ENCODE peak calls at places on chromosomes 13 and 19, in eight cellular contexts. One of them, this sample, is unnamed.

GRCh38 chr19:49749055-49749716 is 13.9 kb downstream of the TSKS start:
- DNase-seq in activated CD4-positive, alpha-beta T cell treated with anti-CD3 and anti-CD28 coated beads, Interleukin-2, amount 50 U/mL, for 4 hours: no peak
- DNase-seq in activated T-cell treated with anti-CD3 and anti-CD28 coated beads, Interleukin-2, amount 50 U/mL, for 48 hours: no peak
- DNase-seq in fibroblast of pulmonary artery: peak
- DNase-seq in T-helper 17 cell: no peak
- DNase-seq in NCI-H82: peak
- DNase-seq in activated CD4-positive, CD25-positive, alpha-beta regulatory T cell: no peak
- DNase-seq in germinal center: no peak
- DNase-seq in this sample: no peak

GRCh38 chr19:51002101-51002532 is 713 bp upstream of the KLK8 start:
- DNase-seq in NCI-H82: no peak
- DNase-seq in activated CD4-positive, CD25-positive, alpha-beta regulatory T cell: no peak
- DNase-seq in activated CD4-positive, alpha-beta T cell treated with anti-CD3 and anti-CD28 coated beads, Interleukin-2, amount 50 U/mL, for 4 hours: no peak
- DNase-seq in germinal center: no peak
- DNase-seq in activated T-cell treated with anti-CD3 and anti-CD28 coated beads, Interleukin-2, amount 50 U/mL, for 48 hours: no peak
- DNase-seq in T-helper 17 cell: no peak
- DNase-seq in fibroblast of pulmonary artery: no peak
- DNase-seq in this sample: no peak

GRCh38 chr19:50649433-50650391 is at the start of gene C19orf81:
- DNase-seq in activated T-cell treated with anti-CD3 and anti-CD28 coated beads, Interleukin-2, amount 50 U/mL, for 48 hours: no peak
- DNase-seq in activated CD4-positive, alpha-beta T cell treated with anti-CD3 and anti-CD28 coated beads, Interleukin-2, amount 50 U/mL, for 4 hours: no peak
- DNase-seq in fibroblast of pulmonary artery: peak
- DNase-seq in T-helper 17 cell: no peak
- DNase-seq in NCI-H82: peak
- DNase-seq in activated CD4-positive, CD25-positive, alpha-beta regulatory T cell: no peak
- DNase-seq in germinal center: no peak
- DNase-seq in this sample: no peak

GRCh38 chr19:15293751-15294505 is 38.4 kb downstream of the BRD4 start:
- DNase-seq in NCI-H82: no peak
- DNase-seq in T-helper 17 cell: no peak
- DNase-seq in activated CD4-positive, CD25-positive, alpha-beta regulatory T cell: no peak
- DNase-seq in germinal center: no peak
- DNase-seq in activated T-cell treated with anti-CD3 and anti-CD28 coated beads, Interleukin-2, amount 50 U/mL, for 48 hours: no peak
- DNase-seq in fibroblast of pulmonary artery: peak
- DNase-seq in activated CD4-positive, alpha-beta T cell treated with anti-CD3 and anti-CD28 coated beads, Interleukin-2, amount 50 U/mL, for 4 hours: no peak
- DNase-seq in this sample: peak

GRCh38 chr19:4916292-4917082 is 7.2 kb downstream of the UHRF1 start:
- DNase-seq in activated T-cell treated with anti-CD3 and anti-CD28 coated beads, Interleukin-2, amount 50 U/mL, for 48 hours: peak
- DNase-seq in activated CD4-positive, CD25-positive, alpha-beta regulatory T cell: no peak
- DNase-seq in activated CD4-positive, alpha-beta T cell treated with anti-CD3 and anti-CD28 coated beads, Interleukin-2, amount 50 U/mL, for 4 hours: peak
- DNase-seq in germinal center: peak
- DNase-seq in fibroblast of pulmonary artery: no peak
- DNase-seq in NCI-H82: no peak
- DNase-seq in T-helper 17 cell: no peak
- DNase-seq in this sample: no peak

GRCh38 chr13:112102243-112102642 is 35.3 kb downstream of the SOX1 start:
- DNase-seq in activated CD4-positive, CD25-positive, alpha-beta regulatory T cell: no peak
- DNase-seq in activated CD4-positive, alpha-beta T cell treated with anti-CD3 and anti-CD28 coated beads, Interleukin-2, amount 50 U/mL, for 4 hours: no peak
- DNase-seq in NCI-H82: no peak
- DNase-seq in T-helper 17 cell: no peak
- DNase-seq in activated T-cell treated with anti-CD3 and anti-CD28 coated beads, Interleukin-2, amount 50 U/mL, for 48 hours: no peak
- DNase-seq in fibroblast of pulmonary artery: no peak
- DNase-seq in germinal center: no peak
- DNase-seq in this sample: no peak

GRCh38 chr13:41179593-41180250 is 14.6 kb downstream of the KBTBD7 start:
- DNase-seq in germinal center: no peak
- DNase-seq in activated T-cell treated with anti-CD3 and anti-CD28 coated beads, Interleukin-2, amount 50 U/mL, for 48 hours: no peak
- DNase-seq in activated CD4-positive, alpha-beta T cell treated with anti-CD3 and anti-CD28 coated beads, Interleukin-2, amount 50 U/mL, for 4 hours: no peak
- DNase-seq in activated CD4-positive, CD25-positive, alpha-beta regulatory T cell: no peak
- DNase-seq in NCI-H82: no peak
- DNase-seq in fibroblast of pulmonary artery: peak
- DNase-seq in T-helper 17 cell: no peak
- DNase-seq in this sample: no peak

GRCh38 chr13:111219306-111219705 is 101.1 kb upstream of the TEX29 start:
- DNase-seq in NCI-H82: no peak
- DNase-seq in fibroblast of pulmonary artery: peak
- DNase-seq in activated CD4-positive, CD25-positive, alpha-beta regulatory T cell: no peak
- DNase-seq in germinal center: no peak
- DNase-seq in activated T-cell treated with anti-CD3 and anti-CD28 coated beads, Interleukin-2, amount 50 U/mL, for 48 hours: no peak
- DNase-seq in T-helper 17 cell: no peak
- DNase-seq in activated CD4-positive, alpha-beta T cell treated with anti-CD3 and anti-CD28 coated beads, Interleukin-2, amount 50 U/mL, for 4 hours: no peak
- DNase-seq in this sample: no peak

GRCh38 chr13:20782116-20782708 is 8.5 kb upstream of the EEF1AKMT1 start:
- DNase-seq in NCI-H82: no peak
- DNase-seq in germinal center: no peak
- DNase-seq in activated T-cell treated with anti-CD3 and anti-CD28 coated beads, Interleukin-2, amount 50 U/mL, for 48 hours: no peak
- DNase-seq in T-helper 17 cell: no peak
- DNase-seq in fibroblast of pulmonary artery: no peak
- DNase-seq in activated CD4-positive, CD25-positive, alpha-beta regulatory T cell: no peak
- DNase-seq in activated CD4-positive, alpha-beta T cell treated with anti-CD3 and anti-CD28 coated beads, Interleukin-2, amount 50 U/mL, for 4 hours: no peak
- DNase-seq in this sample: peak

GRCh38 chr19:37988758-37989635 is 82.0 kb downstream of the SIPA1L3 start:
- DNase-seq in activated CD4-positive, CD25-positive, alpha-beta regulatory T cell: no peak
- DNase-seq in germinal center: no peak
- DNase-seq in fibroblast of pulmonary artery: no peak
- DNase-seq in NCI-H82: no peak
- DNase-seq in activated T-cell treated with anti-CD3 and anti-CD28 coated beads, Interleukin-2, amount 50 U/mL, for 48 hours: no peak
- DNase-seq in T-helper 17 cell: no peak
- DNase-seq in activated CD4-positive, alpha-beta T cell treated with anti-CD3 and anti-CD28 coated beads, Interleukin-2, amount 50 U/mL, for 4 hours: no peak
- DNase-seq in this sample: no peak

GRCh38 chr13:44303681-44304432 is 69.8 kb upstream of the SERP2 start:
- DNase-seq in T-helper 17 cell: no peak
- DNase-seq in germinal center: no peak
- DNase-seq in activated T-cell treated with anti-CD3 and anti-CD28 coated beads, Interleukin-2, amount 50 U/mL, for 48 hours: no peak
- DNase-seq in fibroblast of pulmonary artery: no peak
- DNase-seq in NCI-H82: no peak
- DNase-seq in activated CD4-positive, alpha-beta T cell treated with anti-CD3 and anti-CD28 coated beads, Interleukin-2, amount 50 U/mL, for 4 hours: no peak
- DNase-seq in activated CD4-positive, CD25-positive, alpha-beta regulatory T cell: no peak
- DNase-seq in this sample: no peak

GRCh38 chr19:32368781-32369180 is 23.4 kb downstream of the ZNF507 start:
- DNase-seq in NCI-H82: no peak
- DNase-seq in activated CD4-positive, CD25-positive, alpha-beta regulatory T cell: no peak
- DNase-seq in germinal center: no peak
- DNase-seq in fibroblast of pulmonary artery: no peak
- DNase-seq in activated T-cell treated with anti-CD3 and anti-CD28 coated beads, Interleukin-2, amount 50 U/mL, for 48 hours: no peak
- DNase-seq in T-helper 17 cell: no peak
- DNase-seq in activated CD4-positive, alpha-beta T cell treated with anti-CD3 and anti-CD28 coated beads, Interleukin-2, amount 50 U/mL, for 4 hours: no peak
- DNase-seq in this sample: no peak

GRCh38 chr19:15437355-15438123 is 12.2 kb downstream of the WIZ start:
- DNase-seq in germinal center: no peak
- DNase-seq in activated T-cell treated with anti-CD3 and anti-CD28 coated beads, Interleukin-2, amount 50 U/mL, for 48 hours: no peak
- DNase-seq in activated CD4-positive, alpha-beta T cell treated with anti-CD3 and anti-CD28 coated beads, Interleukin-2, amount 50 U/mL, for 4 hours: no peak
- DNase-seq in fibroblast of pulmonary artery: peak
- DNase-seq in activated CD4-positive, CD25-positive, alpha-beta regulatory T cell: no peak
- DNase-seq in NCI-H82: no peak
- DNase-seq in T-helper 17 cell: no peak
- DNase-seq in this sample: no peak

GRCh38 chr13:26629260-26629659 is 71.8 kb downstream of the WASF3 start:
- DNase-seq in fibroblast of pulmonary artery: peak
- DNase-seq in germinal center: no peak
- DNase-seq in NCI-H82: peak
- DNase-seq in activated T-cell treated with anti-CD3 and anti-CD28 coated beads, Interleukin-2, amount 50 U/mL, for 48 hours: no peak
- DNase-seq in activated CD4-positive, CD25-positive, alpha-beta regulatory T cell: no peak
- DNase-seq in T-helper 17 cell: no peak
- DNase-seq in activated CD4-positive, alpha-beta T cell treated with anti-CD3 and anti-CD28 coated beads, Interleukin-2, amount 50 U/mL, for 4 hours: no peak
- DNase-seq in this sample: no peak

GRCh38 chr13:49258097-49258796 is 10.5 kb downstream of the CDADC1 start:
- DNase-seq in activated CD4-positive, alpha-beta T cell treated with anti-CD3 and anti-CD28 coated beads, Interleukin-2, amount 50 U/mL, for 4 hours: no peak
- DNase-seq in germinal center: no peak
- DNase-seq in fibroblast of pulmonary artery: no peak
- DNase-seq in activated T-cell treated with anti-CD3 and anti-CD28 coated beads, Interleukin-2, amount 50 U/mL, for 48 hours: no peak
- DNase-seq in T-helper 17 cell: no peak
- DNase-seq in activated CD4-positive, CD25-positive, alpha-beta regulatory T cell: no peak
- DNase-seq in NCI-H82: no peak
- DNase-seq in this sample: no peak

GRCh38 chr19:18611327-18612050 is 1.2 kb upstream of the TMEM59L start:
- DNase-seq in activated T-cell treated with anti-CD3 and anti-CD28 coated beads, Interleukin-2, amount 50 U/mL, for 48 hours: no peak
- DNase-seq in activated CD4-positive, CD25-positive, alpha-beta regulatory T cell: no peak
- DNase-seq in fibroblast of pulmonary artery: no peak
- DNase-seq in activated CD4-positive, alpha-beta T cell treated with anti-CD3 and anti-CD28 coated beads, Interleukin-2, amount 50 U/mL, for 4 hours: no peak
- DNase-seq in NCI-H82: peak
- DNase-seq in T-helper 17 cell: no peak
- DNase-seq in germinal center: no peak
- DNase-seq in this sample: no peak

GRCh38 chr19:49793561-49793840 is 19.6 kb downstream of the FUZ start:
- DNase-seq in NCI-H82: no peak
- DNase-seq in germinal center: no peak
- DNase-seq in activated T-cell treated with anti-CD3 and anti-CD28 coated beads, Interleukin-2, amount 50 U/mL, for 48 hours: peak
- DNase-seq in activated CD4-positive, alpha-beta T cell treated with anti-CD3 and anti-CD28 coated beads, Interleukin-2, amount 50 U/mL, for 4 hours: no peak
- DNase-seq in fibroblast of pulmonary artery: no peak
- DNase-seq in T-helper 17 cell: no peak
- DNase-seq in activated CD4-positive, CD25-positive, alpha-beta regulatory T cell: no peak
- DNase-seq in this sample: no peak

GRCh38 chr19:863305-863620 is 3.8 kb downstream of the CFD start:
- DNase-seq in T-helper 17 cell: no peak
- DNase-seq in activated CD4-positive, alpha-beta T cell treated with anti-CD3 and anti-CD28 coated beads, Interleukin-2, amount 50 U/mL, for 4 hours: no peak
- DNase-seq in fibroblast of pulmonary artery: no peak
- DNase-seq in germinal center: no peak
- DNase-seq in activated T-cell treated with anti-CD3 and anti-CD28 coated beads, Interleukin-2, amount 50 U/mL, for 48 hours: peak
- DNase-seq in NCI-H82: no peak
- DNase-seq in activated CD4-positive, CD25-positive, alpha-beta regulatory T cell: no peak
- DNase-seq in this sample: no peak

GRCh38 chr13:51590966-51591627 is 6.8 kb downstream of the WDFY2 start:
- DNase-seq in activated CD4-positive, alpha-beta T cell treated with anti-CD3 and anti-CD28 coated beads, Interleukin-2, amount 50 U/mL, for 4 hours: no peak
- DNase-seq in NCI-H82: peak
- DNase-seq in activated T-cell treated with anti-CD3 and anti-CD28 coated beads, Interleukin-2, amount 50 U/mL, for 48 hours: no peak
- DNase-seq in activated CD4-positive, CD25-positive, alpha-beta regulatory T cell: no peak
- DNase-seq in fibroblast of pulmonary artery: peak
- DNase-seq in germinal center: no peak
- DNase-seq in T-helper 17 cell: no peak
- DNase-seq in this sample: no peak

GRCh38 chr19:51456541-51457290 is 1.5 kb downstream of the SIGLEC8 start:
- DNase-seq in activated T-cell treated with anti-CD3 and anti-CD28 coated beads, Interleukin-2, amount 50 U/mL, for 48 hours: no peak
- DNase-seq in NCI-H82: no peak
- DNase-seq in fibroblast of pulmonary artery: no peak
- DNase-seq in T-helper 17 cell: no peak
- DNase-seq in activated CD4-positive, alpha-beta T cell treated with anti-CD3 and anti-CD28 coated beads, Interleukin-2, amount 50 U/mL, for 4 hours: no peak
- DNase-seq in germinal center: no peak
- DNase-seq in activated CD4-positive, CD25-positive, alpha-beta regulatory T cell: no peak
- DNase-seq in this sample: no peak

GRCh38 chr13:47397739-47398138 is 500.9 kb upstream of the HTR2A start:
- DNase-seq in NCI-H82: peak
- DNase-seq in activated T-cell treated with anti-CD3 and anti-CD28 coated beads, Interleukin-2, amount 50 U/mL, for 48 hours: no peak
- DNase-seq in germinal center: no peak
- DNase-seq in T-helper 17 cell: no peak
- DNase-seq in fibroblast of pulmonary artery: no peak
- DNase-seq in activated CD4-positive, CD25-positive, alpha-beta regulatory T cell: no peak
- DNase-seq in activated CD4-positive, alpha-beta T cell treated with anti-CD3 and anti-CD28 coated beads, Interleukin-2, amount 50 U/mL, for 4 hours: no peak
- DNase-seq in this sample: no peak

GRCh38 chr19:3944018-3944721 is 11.3 kb downstream of the NMRK2 start:
- DNase-seq in fibroblast of pulmonary artery: no peak
- DNase-seq in activated T-cell treated with anti-CD3 and anti-CD28 coated beads, Interleukin-2, amount 50 U/mL, for 48 hours: no peak
- DNase-seq in activated CD4-positive, alpha-beta T cell treated with anti-CD3 and anti-CD28 coated beads, Interleukin-2, amount 50 U/mL, for 4 hours: no peak
- DNase-seq in T-helper 17 cell: no peak
- DNase-seq in NCI-H82: no peak
- DNase-seq in activated CD4-positive, CD25-positive, alpha-beta regulatory T cell: no peak
- DNase-seq in germinal center: no peak
- DNase-seq in this sample: no peak

GRCh38 chr13:64723735-64724134 is 2506.4 kb downstream of the PCDH9 start:
- DNase-seq in fibroblast of pulmonary artery: peak
- DNase-seq in activated CD4-positive, CD25-positive, alpha-beta regulatory T cell: no peak
- DNase-seq in NCI-H82: no peak
- DNase-seq in activated CD4-positive, alpha-beta T cell treated with anti-CD3 and anti-CD28 coated beads, Interleukin-2, amount 50 U/mL, for 4 hours: no peak
- DNase-seq in germinal center: no peak
- DNase-seq in activated T-cell treated with anti-CD3 and anti-CD28 coated beads, Interleukin-2, amount 50 U/mL, for 48 hours: no peak
- DNase-seq in T-helper 17 cell: no peak
- DNase-seq in this sample: no peak

GRCh38 chr13:109782823-109783411 is 3.5 kb downstream of the IRS2 start:
- DNase-seq in T-helper 17 cell: no peak
- DNase-seq in fibroblast of pulmonary artery: no peak
- DNase-seq in germinal center: no peak
- DNase-seq in activated CD4-positive, alpha-beta T cell treated with anti-CD3 and anti-CD28 coated beads, Interleukin-2, amount 50 U/mL, for 4 hours: no peak
- DNase-seq in activated CD4-positive, CD25-positive, alpha-beta regulatory T cell: no peak
- DNase-seq in NCI-H82: no peak
- DNase-seq in activated T-cell treated with anti-CD3 and anti-CD28 coated beads, Interleukin-2, amount 50 U/mL, for 48 hours: no peak
- DNase-seq in this sample: no peak

GRCh38 chr19:13099073-13099999 is 3.3 kb downstream of the LYL1 start:
- DNase-seq in T-helper 17 cell: peak
- DNase-seq in activated T-cell treated with anti-CD3 and anti-CD28 coated beads, Interleukin-2, amount 50 U/mL, for 48 hours: peak
- DNase-seq in fibroblast of pulmonary artery: peak
- DNase-seq in NCI-H82: peak
- DNase-seq in activated CD4-positive, CD25-positive, alpha-beta regulatory T cell: peak
- DNase-seq in activated CD4-positive, alpha-beta T cell treated with anti-CD3 and anti-CD28 coated beads, Interleukin-2, amount 50 U/mL, for 4 hours: peak
- DNase-seq in germinal center: peak
- DNase-seq in this sample: peak

GRCh38 chr19:40284501-40285352 is at the start of gene AKT2:
- DNase-seq in activated CD4-positive, alpha-beta T cell treated with anti-CD3 and anti-CD28 coated beads, Interleukin-2, amount 50 U/mL, for 4 hours: peak
- DNase-seq in NCI-H82: peak
- DNase-seq in T-helper 17 cell: no peak
- DNase-seq in fibroblast of pulmonary artery: peak
- DNase-seq in activated T-cell treated with anti-CD3 and anti-CD28 coated beads, Interleukin-2, amount 50 U/mL, for 48 hours: peak
- DNase-seq in germinal center: peak
- DNase-seq in activated CD4-positive, CD25-positive, alpha-beta regulatory T cell: peak
- DNase-seq in this sample: peak

GRCh38 chr19:28535352-28535775 is 677.6 kb downstream of the UQCRFS1 start:
- DNase-seq in NCI-H82: no peak
- DNase-seq in germinal center: no peak
- DNase-seq in activated CD4-positive, alpha-beta T cell treated with anti-CD3 and anti-CD28 coated beads, Interleukin-2, amount 50 U/mL, for 4 hours: no peak
- DNase-seq in activated T-cell treated with anti-CD3 and anti-CD28 coated beads, Interleukin-2, amount 50 U/mL, for 48 hours: no peak
- DNase-seq in fibroblast of pulmonary artery: no peak
- DNase-seq in T-helper 17 cell: no peak
- DNase-seq in activated CD4-positive, CD25-positive, alpha-beta regulatory T cell: no peak
- DNase-seq in this sample: peak

GRCh38 chr13:107590556-107590955 is 624.8 kb downstream of the LIG4 start:
- DNase-seq in activated CD4-positive, CD25-positive, alpha-beta regulatory T cell: no peak
- DNase-seq in germinal center: no peak
- DNase-seq in fibroblast of pulmonary artery: no peak
- DNase-seq in T-helper 17 cell: no peak
- DNase-seq in activated T-cell treated with anti-CD3 and anti-CD28 coated beads, Interleukin-2, amount 50 U/mL, for 48 hours: no peak
- DNase-seq in NCI-H82: no peak
- DNase-seq in activated CD4-positive, alpha-beta T cell treated with anti-CD3 and anti-CD28 coated beads, Interleukin-2, amount 50 U/mL, for 4 hours: no peak
- DNase-seq in this sample: no peak

GRCh38 chr19:40466219-40467006 is at the start of gene SPTBN4:
- DNase-seq in activated CD4-positive, alpha-beta T cell treated with anti-CD3 and anti-CD28 coated beads, Interleukin-2, amount 50 U/mL, for 4 hours: peak
- DNase-seq in fibroblast of pulmonary artery: no peak
- DNase-seq in NCI-H82: no peak
- DNase-seq in activated T-cell treated with anti-CD3 and anti-CD28 coated beads, Interleukin-2, amount 50 U/mL, for 48 hours: no peak
- DNase-seq in T-helper 17 cell: no peak
- DNase-seq in germinal center: peak
- DNase-seq in activated CD4-positive, CD25-positive, alpha-beta regulatory T cell: peak
- DNase-seq in this sample: no peak

GRCh38 chr13:110161112-110161897 is 145.7 kb downstream of the COL4A1 start:
- DNase-seq in activated T-cell treated with anti-CD3 and anti-CD28 coated beads, Interleukin-2, amount 50 U/mL, for 48 hours: no peak
- DNase-seq in germinal center: no peak
- DNase-seq in T-helper 17 cell: no peak
- DNase-seq in activated CD4-positive, alpha-beta T cell treated with anti-CD3 and anti-CD28 coated beads, Interleukin-2, amount 50 U/mL, for 4 hours: no peak
- DNase-seq in fibroblast of pulmonary artery: no peak
- DNase-seq in NCI-H82: no peak
- DNase-seq in activated CD4-positive, CD25-positive, alpha-beta regulatory T cell: no peak
- DNase-seq in this sample: no peak

GRCh38 chr13:52348081-52348480 is 57.9 kb downstream of the THSD1 start:
- DNase-seq in germinal center: no peak
- DNase-seq in activated T-cell treated with anti-CD3 and anti-CD28 coated beads, Interleukin-2, amount 50 U/mL, for 48 hours: no peak
- DNase-seq in activated CD4-positive, CD25-positive, alpha-beta regulatory T cell: no peak
- DNase-seq in T-helper 17 cell: no peak
- DNase-seq in fibroblast of pulmonary artery: peak
- DNase-seq in NCI-H82: no peak
- DNase-seq in activated CD4-positive, alpha-beta T cell treated with anti-CD3 and anti-CD28 coated beads, Interleukin-2, amount 50 U/mL, for 4 hours: no peak
- DNase-seq in this sample: no peak

GRCh38 chr19:17205237-17206140 is 9.7 kb upstream of the USE1 start:
- DNase-seq in fibroblast of pulmonary artery: peak
- DNase-seq in NCI-H82: peak
- DNase-seq in activated CD4-positive, CD25-positive, alpha-beta regulatory T cell: peak
- DNase-seq in T-helper 17 cell: peak
- DNase-seq in germinal center: peak
- DNase-seq in activated CD4-positive, alpha-beta T cell treated with anti-CD3 and anti-CD28 coated beads, Interleukin-2, amount 50 U/mL, for 4 hours: peak
- DNase-seq in activated T-cell treated with anti-CD3 and anti-CD28 coated beads, Interleukin-2, amount 50 U/mL, for 48 hours: peak
- DNase-seq in this sample: peak

GRCh38 chr19:29625316-29625715 is 19.2 kb downstream of the POP4 start:
- DNase-seq in activated T-cell treated with anti-CD3 and anti-CD28 coated beads, Interleukin-2, amount 50 U/mL, for 48 hours: no peak
- DNase-seq in activated CD4-positive, alpha-beta T cell treated with anti-CD3 and anti-CD28 coated beads, Interleukin-2, amount 50 U/mL, for 4 hours: no peak
- DNase-seq in activated CD4-positive, CD25-positive, alpha-beta regulatory T cell: no peak
- DNase-seq in fibroblast of pulmonary artery: no peak
- DNase-seq in germinal center: no peak
- DNase-seq in NCI-H82: no peak
- DNase-seq in T-helper 17 cell: no peak
- DNase-seq in this sample: no peak

GRCh38 chr13:101397742-101398141 is 18.6 kb downstream of the NALCN start:
- DNase-seq in NCI-H82: no peak
- DNase-seq in T-helper 17 cell: no peak
- DNase-seq in activated CD4-positive, alpha-beta T cell treated with anti-CD3 and anti-CD28 coated beads, Interleukin-2, amount 50 U/mL, for 4 hours: no peak
- DNase-seq in activated T-cell treated with anti-CD3 and anti-CD28 coated beads, Interleukin-2, amount 50 U/mL, for 48 hours: no peak
- DNase-seq in germinal center: no peak
- DNase-seq in fibroblast of pulmonary artery: peak
- DNase-seq in activated CD4-positive, CD25-positive, alpha-beta regulatory T cell: no peak
- DNase-seq in this sample: no peak